ENCODE peak calls at places on chromosome 12, in four cellular contexts. A is cardiac muscle cell, U is breast epithelium, L is left ventricle myocardium inferior. M is an unnamed sample. For H3K4me1, the result is how much of the 10 kb centered on the place peaks cover.

GRCh38 chr12:122139266-122139665 is 34.8 kb downstream of the IL31 start:
- DNase-seq in A (no peak), U (no peak), L (no peak), M (no peak)

GRCh38 chr12:83198291-83198690 is 511.6 kb downstream of the TMTC2 start:
- DNase-seq in A (no peak), U (no peak), L (no peak), M (no peak)

GRCh38 chr12:93266-94005 is 26.9 kb downstream of the IQSEC3 start:
- DNase-seq in A (no peak), U (no peak), L (no peak), M (no peak)

GRCh38 chr12:127558363-127558762 is 708.6 kb upstream of the TMEM132C start:
- DNase-seq in A (no peak), U (no peak), L (no peak), M (no peak)

GRCh38 chr12:124646385-124647230 is 79.2 kb upstream of the NCOR2 start:
- DNase-seq in A (no peak), U (no peak), L (no peak), M (no peak)

GRCh38 chr12:132077322-132078100 is 66.6 kb downstream of the DDX51 start:
- DNase-seq in A (no peak), U (no peak), L (no peak), M (no peak)

GRCh38 chr12:52607314-52607713 is 6.1 kb upstream of the KRT72 start:
- DNase-seq in A (no peak), U (no peak), L (no peak), M (no peak)

GRCh38 chr12:2624543-2625266 is 170.1 kb upstream of the FKBP4 start:
- DNase-seq in A (peak), U (peak), L (no peak), M (no peak)

GRCh38 chr12:50955697-50956096 is 3.4 kb downstream of the HIGD1C start:
- DNase-seq in A (no peak), U (no peak), L (no peak), M (no peak)

GRCh38 chr12:74903522-74903921 is 306.1 kb downstream of the KCNC2 start:
- DNase-seq in A (no peak), U (no peak), L (no peak), M (no peak)

GRCh38 chr12:22874151-22874550 is 249.2 kb downstream of the ETNK1 start:
- DNase-seq in A (no peak), U (no peak), L (no peak), M (no peak)

GRCh38 chr12:53674977-53675700 is 744 bp downstream of the ATP5MC2 start:
- DNase-seq in A (no peak), U (no peak), L (no peak), M (no peak)

GRCh38 chr12:31406345-31406744 is 80.4 kb upstream of the SINHCAF start:
- DNase-seq in A (no peak), U (no peak), L (no peak), M (no peak)

GRCh38 chr12:107014050-107014449 is 27.1 kb upstream of the MTERF2 start:
- DNase-seq in A (peak), U (no peak), L (no peak), M (peak)

GRCh38 chr12:53208877-53209463 is 1.9 kb upstream of the ITGB7 start:
- DNase-seq in A (no peak), U (no peak), L (no peak), M (peak)

GRCh38 chr12:78210894-78211302 is 380.2 kb downstream of the NAV3 start:
- DNase-seq in A (no peak), U (no peak), L (no peak), M (no peak)

GRCh38 chr12:57410534-57410933 is 20.3 kb downstream of the R3HDM2 start:
- DNase-seq in A (no peak), U (no peak), L (no peak), M (no peak)

GRCh38 chr12:42705863-42706262 is 116.3 kb upstream of the PRICKLE1 start:
- DNase-seq in A (no peak), U (no peak), L (peak), M (no peak)

GRCh38 chr12:119964876-119965275 is 24.2 kb upstream of the BICDL1 start:
- DNase-seq in A (no peak), U (no peak), L (no peak), M (no peak)

GRCh38 chr12:1927751-1928351 is 9.4 kb upstream of the CACNA2D4 start:
- DNase-seq in A (peak), U (no peak), L (peak), M (no peak)

GRCh38 chr12:42790761-42791151 is 201.2 kb upstream of the PRICKLE1 start:
- DNase-seq in A (peak), U (no peak), L (no peak), M (no peak)

GRCh38 chr12:848519-849191 is 96.3 kb downstream of the WNK1 start:
- DNase-seq in A (no peak), U (no peak), L (no peak), M (no peak)

GRCh38 chr12:68559984-68560822 is 50.5 kb upstream of the RAP1B start:
- DNase-seq in A (no peak), U (no peak), L (peak), M (no peak)

GRCh38 chr12:122318607-122319311 is 52.5 kb upstream of the VPS33A start:
- DNase-seq in A (no peak), U (no peak), L (no peak), M (no peak)

GRCh38 chr12:122094735-122095561 is 16.4 kb downstream of the MLXIP start:
- DNase-seq in A (peak), U (no peak), L (no peak), M (no peak)

GRCh38 chr12:7131502-7131866 is 1.3 kb downstream of the CLSTN3 start:
- DNase-seq in A (no peak), U (no peak), L (no peak), M (no peak)

GRCh38 chr12:10721654-10722501 is 1.2 kb downstream of the YBX3 start:
- DNase-seq in A (peak), U (peak), L (peak), M (peak)

GRCh38 chr12:10368206-10369171 is 21.4 kb downstream of the KLRK1 start:
- DNase-seq in A (no peak), U (no peak), L (no peak), M (no peak)

GRCh38 chr12:113088971-113089756 is 32.6 kb downstream of the DTX1 start:
- DNase-seq in A (no peak), U (no peak), L (no peak), M (peak)

GRCh38 chr12:96300064-96300463 is 100.2 kb downstream of the CDK17 start:
- DNase-seq in A (no peak), U (no peak), L (no peak), M (no peak)

GRCh38 chr12:96297504-96297903 is 102.7 kb downstream of the CDK17 start:
- DNase-seq in A (no peak), U (no peak), L (no peak), M (no peak)

GRCh38 chr12:96294831-96295230 is 100.7 kb downstream of the ELK3 start:
- DNase-seq in A (no peak), U (no peak), L (no peak), M (peak)

GRCh38 chr12:96293093-96293492 is 98.9 kb downstream of the ELK3 start:
- DNase-seq in A (no peak), U (no peak), L (no peak), M (no peak)

GRCh38 chr12:96295532-96296160 is 101.5 kb downstream of the ELK3 start:
- DNase-seq in A (no peak), U (no peak), L (no peak), M (no peak)
- H3K4me1 ChIP-seq in A (under half), U (under half), L (under half), M (under half)

GRCh38 chr12:91105807-91106206 is 5.5 kb downstream of the LUM start:
- DNase-seq in A (no peak), U (no peak), L (no peak), M (no peak)

GRCh38 chr12:91109148-91109564 is 2.1 kb downstream of the LUM start:
- DNase-seq in A (peak), U (peak), L (peak), M (peak)

GRCh38 chr12:91104812-91105466 is 6.4 kb downstream of the LUM start:
- DNase-seq in A (no peak), U (no peak), L (no peak), M (no peak)

GRCh38 chr12:91108196-91108595 is 3.1 kb downstream of the LUM start:
- DNase-seq in A (no peak), U (no peak), L (no peak), M (no peak)

DNA sequence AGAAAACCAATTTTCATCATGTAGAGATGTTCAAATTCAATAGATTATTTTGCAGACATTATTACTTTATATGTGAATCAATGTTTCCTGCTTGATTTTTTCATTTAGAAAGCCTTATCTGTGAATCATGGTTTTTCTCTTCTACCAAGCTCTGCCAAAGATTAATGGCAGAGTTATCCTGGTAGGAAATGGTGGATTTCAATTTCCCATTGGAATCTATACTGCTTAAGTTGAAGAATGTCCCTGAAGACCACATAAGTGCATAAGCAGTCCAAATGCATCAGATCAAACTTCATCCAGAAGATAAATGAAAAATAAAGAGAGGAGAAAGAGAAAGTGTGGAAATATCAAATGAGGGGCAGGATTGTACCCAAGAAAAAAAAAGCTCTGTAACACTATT is 5.0 kb downstream of the LUM start:
- DNase-seq in A (no peak), U (no peak), L (no peak), M (no peak)
- H3K4me3 ChIP-seq in A (no peak), U (peak), L (peak), M (no peak)

GRCh38 chr12:93592641-93593396 is 20.3 kb downstream of the SOCS2 start:
- DNase-seq in A (no peak), U (no peak), L (no peak), M (no peak)
- H3K4me1 ChIP-seq in A (under half), U (under half), L (under half), M (under half)

GRCh38 chr12:80272516-80272915 is 171.5 kb upstream of the PTPRQ start:
- DNase-seq in A (no peak), U (no peak), L (no peak), M (no peak)

GRCh38 chr12:80271770-80272169 is 172.3 kb upstream of the PTPRQ start:
- DNase-seq in A (no peak), U (no peak), L (no peak), M (no peak)

GRCh38 chr12:80269953-80270552 is 170.7 kb downstream of the OTOGL start:
- DNase-seq in A (peak), U (no peak), L (no peak), M (peak)

GRCh38 chr12:80273144-80273543 is 170.9 kb upstream of the PTPRQ start:
- DNase-seq in A (no peak), U (no peak), L (no peak), M (no peak)

DNA sequence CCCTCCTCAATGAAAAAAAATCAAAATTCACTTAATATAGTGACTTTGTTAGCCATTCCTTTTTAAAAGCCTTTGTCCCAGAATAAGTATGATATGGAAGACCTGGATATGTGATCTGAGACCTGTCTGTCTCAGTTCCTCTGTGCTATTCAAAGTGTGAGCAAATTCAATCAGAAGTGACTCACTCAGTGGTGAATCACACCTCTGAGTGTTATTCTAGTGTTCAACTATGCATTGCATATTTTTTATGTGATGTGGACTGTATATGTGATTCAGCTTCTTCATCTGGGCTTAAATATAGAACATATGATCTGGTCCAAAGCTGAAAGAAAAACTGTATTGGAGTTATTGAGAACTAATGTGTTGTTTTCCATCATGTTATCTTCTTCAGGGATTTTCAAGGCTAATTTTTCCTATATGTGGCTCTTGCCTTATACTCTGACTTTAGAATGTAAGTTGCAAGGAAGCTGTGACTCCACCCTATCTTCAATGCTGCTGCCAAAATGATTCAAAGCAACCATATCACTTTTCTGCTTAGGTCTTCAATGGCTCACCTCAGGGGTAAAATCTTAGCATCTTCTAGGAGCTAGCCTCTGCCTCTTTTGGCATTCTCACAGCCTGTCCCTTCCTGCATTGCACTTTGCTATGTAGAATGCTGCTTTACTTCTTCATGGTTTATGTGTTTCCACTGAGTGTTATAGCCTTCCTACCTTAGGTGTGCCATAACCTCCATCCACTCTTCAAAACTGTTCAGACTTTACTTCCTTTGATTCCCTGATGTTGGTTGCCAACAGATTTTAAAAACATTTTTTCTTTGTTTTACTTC is 169.8 kb downstream of the OTOGL start:
- DNase-seq in A (no peak), U (no peak), L (no peak), M (no peak)
- H3K4me3 ChIP-seq in A (no peak), U (no peak), L (no peak), M (no peak)

DNA sequence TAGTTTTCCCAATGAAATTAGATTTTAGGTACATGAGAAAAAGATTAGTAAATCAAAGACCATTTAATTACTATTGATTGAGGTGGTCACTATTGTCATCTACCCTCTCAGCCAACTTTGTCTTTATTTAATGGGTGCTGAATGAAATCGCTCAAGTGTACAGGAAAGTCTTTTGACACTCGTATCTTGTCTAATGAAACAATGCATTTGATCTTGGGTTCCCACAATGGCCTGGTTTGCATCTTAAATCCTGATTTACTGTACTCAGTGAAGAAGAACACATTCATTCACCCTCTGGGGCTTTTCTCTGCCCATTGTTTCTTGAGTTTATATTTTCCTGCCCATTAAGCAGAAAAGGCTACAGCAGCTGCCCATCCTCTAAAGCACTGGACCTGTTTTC is 1369.2 kb downstream of the AACS start:
- DNase-seq in A (no peak), U (no peak), L (no peak), M (no peak)
- H3K4me1 ChIP-seq in A (under half), U (under half), L (under half), M (under half)

GRCh38 chr12:4323400-4323799 is 2.4 kb downstream of the TIGAR start:
- DNase-seq in A (no peak), U (no peak), L (no peak), M (no peak)
- H3K4me3 ChIP-seq in A (no peak), U (no peak), L (no peak), M (no peak)

GRCh38 chr12:95258146-95258545 is 40.5 kb downstream of the VEZT start:
- DNase-seq in A (no peak), U (no peak), L (no peak), M (no peak)

GRCh38 chr12:95261109-95261508 is 43.5 kb downstream of the VEZT start:
- DNase-seq in A (no peak), U (no peak), L (no peak), M (no peak)

GRCh38 chr12:95259368-95259767 is 41.8 kb downstream of the VEZT start:
- DNase-seq in A (no peak), U (no peak), L (no peak), M (peak)

GRCh38 chr12:95258803-95259202 is 41.2 kb downstream of the VEZT start:
- DNase-seq in A (no peak), U (no peak), L (no peak), M (no peak)

GRCh38 chr12:95257541-95257940 is 39.9 kb downstream of the VEZT start:
- DNase-seq in A (no peak), U (no peak), L (no peak), M (no peak)
- H3K4me1 ChIP-seq in A (under half), U (under half), L (under half), M (under half)

DNA sequence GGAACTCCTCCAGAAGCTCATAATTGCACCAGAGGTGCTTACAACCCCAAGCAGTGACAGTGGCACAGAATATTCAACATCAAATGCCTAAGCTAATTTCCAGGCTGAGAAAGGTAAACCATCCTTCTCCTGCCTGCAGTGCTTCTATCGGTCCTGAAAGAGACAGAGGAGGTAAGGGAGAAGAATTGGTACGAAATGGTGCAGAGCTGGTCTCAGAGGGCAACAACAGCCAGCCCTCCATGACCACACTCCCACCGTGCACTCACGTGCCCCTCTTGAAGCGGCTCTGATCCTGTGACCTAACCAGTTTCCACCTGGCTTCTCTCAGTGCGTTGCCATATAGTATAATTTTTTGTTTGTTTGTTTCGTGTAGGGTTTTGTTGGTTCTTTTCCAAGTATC is 1.5 kb upstream of the ATP2A2 start:
- DNase-seq in A (peak), U (no peak), L (no peak), M (no peak)
- H3K4me3 ChIP-seq in A (peak), U (no peak), L (peak), M (no peak)